ENCODE peak calls at places on chromosomes 5 and 9, in ten cellular contexts. Y is tibial nerve; G is CD4-positive, alpha-beta T cell; K is HepG2; V is heart left ventricle; H is SJSA1; P is uterus; B is tibial artery; E is testis; O is mesendoderm. U is an unnamed sample. For H3K27me3, the result is how much of the 10 kb centered on the place peaks cover.

GRCh38 chr5:155434267-155434666 is 420.7 kb downstream of the KIF4B start:
- DNase-seq in Y (no peak), G (no peak), K (no peak), V (no peak), H (no peak), P (no peak), B (no peak), E (no peak), O (peak), U (no peak)

GRCh38 chr5:126508962-126509279 is 85.7 kb downstream of the GRAMD2B start:
- DNase-seq in Y (no peak), G (no peak), K (no peak), V (no peak), H (peak), P (peak), B (no peak), E (peak), O (no peak), U (no peak)

GRCh38 chr5:129506092-129506491 is 46.0 kb downstream of the ADAMTS19 start:
- DNase-seq in Y (no peak), G (no peak), K (no peak), V (no peak), H (no peak), P (no peak), B (no peak), E (no peak), O (no peak), U (no peak)

GRCh38 chr9:22337261-22337660 is 109.4 kb upstream of the DMRTA1 start:
- DNase-seq in Y (no peak), G (no peak), K (no peak), V (no peak), H (no peak), P (no peak), B (no peak), E (no peak), O (no peak), U (no peak)

GRCh38 chr5:131589510-131590348 is 45.3 kb downstream of the RAPGEF6 start:
- DNase-seq in Y (no peak), G (no peak), K (peak), V (peak), H (no peak), P (no peak), B (no peak), E (no peak), O (peak), U (peak)

GRCh38 chr5:80054682-80055081 is 19.5 kb downstream of the THBS4 start:
- DNase-seq in Y (no peak), G (no peak), K (no peak), V (no peak), H (no peak), P (no peak), B (no peak), E (no peak), O (no peak), U (no peak)

GRCh38 chr9:21688108-21689102 is 114.0 kb upstream of the MTAP start:
- DNase-seq in Y (no peak), G (no peak), K (no peak), V (no peak), H (peak), P (no peak), B (no peak), E (no peak), O (no peak), U (no peak)

GRCh38 chr5:36374275-36374862 is 72.7 kb upstream of the RANBP3L start:
- DNase-seq in Y (no peak), G (no peak), K (no peak), V (no peak), H (no peak), P (no peak), B (peak), E (no peak), O (no peak), U (no peak)

GRCh38 chr5:36657563-36657995 is 51.2 kb downstream of the SLC1A3 start:
- DNase-seq in Y (peak), G (no peak), K (peak), V (peak), H (peak), P (peak), B (peak), E (peak), O (no peak), U (no peak)

GRCh38 chr5:159510282-159510681 is 180.0 kb upstream of the IL12B start:
- DNase-seq in Y (no peak), G (no peak), K (peak), V (peak), H (peak), P (peak), B (peak), E (peak), O (peak), U (no peak)

GRCh38 chr9:92730897-92731296 is 33.7 kb downstream of the BICD2 start:
- DNase-seq in Y (no peak), G (no peak), K (no peak), V (no peak), H (no peak), P (no peak), B (no peak), E (no peak), O (no peak), U (no peak)

GRCh38 chr5:69046375-69046957 is 47.3 kb upstream of the SLC30A5 start:
- DNase-seq in Y (no peak), G (no peak), K (peak), V (no peak), H (no peak), P (no peak), B (no peak), E (no peak), O (peak), U (no peak)

GRCh38 chr9:81462759-81463158 is 226.6 kb downstream of the TLE1 start:
- DNase-seq in Y (no peak), G (no peak), K (no peak), V (no peak), H (no peak), P (no peak), B (no peak), E (no peak), O (no peak), U (no peak)

GRCh38 chr5:65927497-65928340 is 1.3 kb downstream of the ERBIN start:
- DNase-seq in Y (no peak), G (peak), K (peak), V (no peak), H (no peak), P (no peak), B (no peak), E (peak), O (peak), U (no peak)

GRCh38 chr5:172791291-172791690 is 20.3 kb upstream of the DUSP1 start:
- DNase-seq in Y (no peak), G (no peak), K (no peak), V (no peak), H (no peak), P (no peak), B (peak), E (no peak), O (no peak), U (no peak)

GRCh38 chr5:101679816-101680215 is 616.3 kb downstream of the SLCO4C1 start:
- DNase-seq in Y (no peak), G (no peak), K (no peak), V (no peak), H (no peak), P (no peak), B (no peak), E (no peak), O (peak), U (no peak)

GRCh38 chr5:94245608-94246007 is 372.8 kb downstream of the KIAA0825 start:
- DNase-seq in Y (no peak), G (no peak), K (no peak), V (no peak), H (no peak), P (no peak), B (no peak), E (no peak), O (no peak), U (no peak)

GRCh38 chr5:14870347-14871083 is 1.1 kb downstream of the ANKH start:
- DNase-seq in Y (no peak), G (peak), K (no peak), V (peak), H (no peak), P (peak), B (peak), E (no peak), O (no peak), U (peak)

GRCh38 chr9:137827908-137828526 is 49.6 kb upstream of the CACNA1B start:
- DNase-seq in Y (no peak), G (no peak), K (no peak), V (no peak), H (no peak), P (no peak), B (no peak), E (no peak), O (no peak), U (no peak)

GRCh38 chr5:96968074-96968473 is 32.2 kb downstream of the LNPEP start:
- DNase-seq in Y (no peak), G (no peak), K (peak), V (no peak), H (no peak), P (no peak), B (no peak), E (no peak), O (no peak), U (no peak)

GRCh38 chr9:137492464-137493162 is 33.5 kb upstream of the NSMF start:
- DNase-seq in Y (no peak), G (no peak), K (no peak), V (no peak), H (no peak), P (no peak), B (no peak), E (no peak), O (peak), U (peak)

GRCh38 chr9:128124873-128125574 is 2.5 kb downstream of the PTGES2 start:
- DNase-seq in Y (peak), G (peak), K (peak), V (peak), H (no peak), P (no peak), B (no peak), E (peak), O (peak), U (peak)

GRCh38 chr5:61587120-61587519 is 255.1 kb downstream of the ZSWIM6 start:
- DNase-seq in Y (no peak), G (no peak), K (no peak), V (no peak), H (peak), P (no peak), B (no peak), E (no peak), O (no peak), U (no peak)

GRCh38 chr9:128053560-128053959 is 13.6 kb downstream of the NAIF1 start:
- DNase-seq in Y (no peak), G (no peak), K (no peak), V (peak), H (no peak), P (no peak), B (peak), E (peak), O (no peak), U (no peak)

GRCh38 chr5:73448451-73449136 is at the start of gene FOXD1:
- DNase-seq in Y (peak), G (no peak), K (peak), V (peak), H (peak), P (peak), B (peak), E (peak), O (peak), U (peak)

GRCh38 chr5:73452215-73452614 is 3.6 kb upstream of the FOXD1 start:
- DNase-seq in Y (no peak), G (no peak), K (no peak), V (no peak), H (no peak), P (no peak), B (no peak), E (no peak), O (no peak), U (no peak)

GRCh38 chr5:73450041-73450598 is 1.5 kb upstream of the FOXD1 start:
- DNase-seq in Y (no peak), G (no peak), K (no peak), V (no peak), H (no peak), P (no peak), B (no peak), E (no peak), O (no peak), U (no peak)

GRCh38 chr5:73450672-73451217 is 2.2 kb upstream of the FOXD1 start:
- DNase-seq in Y (no peak), G (no peak), K (no peak), V (no peak), H (no peak), P (no peak), B (no peak), E (no peak), O (peak), U (no peak)

GRCh38 chr5:73451218-73452130 is 2.9 kb upstream of the FOXD1 start:
- DNase-seq in Y (peak), G (peak), K (no peak), V (peak), H (peak), P (no peak), B (peak), E (peak), O (peak), U (peak)
- H3K27me3 ChIP-seq in Y (half or more), G (half or more), K (under half), V (half or more), H (under half), P (half or more), B (under half), E (under half), O (under half), U (under half)

DNA sequence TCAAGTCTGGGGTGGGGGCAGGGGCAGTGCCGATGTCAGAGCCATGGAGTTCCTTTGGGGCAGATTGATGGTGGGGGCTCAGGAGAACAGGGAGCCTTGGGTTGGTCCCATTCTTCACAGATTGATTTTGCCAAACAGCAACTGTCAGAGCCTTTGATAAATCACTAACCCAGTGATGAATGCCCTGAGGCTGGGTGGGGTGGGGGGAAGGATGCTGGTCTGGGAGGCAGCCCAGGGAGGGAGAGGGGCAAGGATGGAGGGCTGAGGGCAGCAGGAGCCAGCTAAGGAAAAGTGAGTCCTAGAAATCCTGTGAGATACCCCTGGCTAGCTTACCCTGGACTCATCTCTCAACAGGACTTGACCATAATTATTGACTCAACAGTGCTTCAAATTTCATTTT is 60.1 kb upstream of the ARAP3 start:
- DNase-seq in Y (no peak), G (no peak), K (no peak), V (no peak), H (no peak), P (no peak), B (no peak), E (no peak), O (no peak), U (no peak)
- H3K27me3 ChIP-seq in Y (under half), G (under half), K (under half), V (under half), H (under half), P (under half), B (under half), E (under half), O (under half), U (under half)

DNA sequence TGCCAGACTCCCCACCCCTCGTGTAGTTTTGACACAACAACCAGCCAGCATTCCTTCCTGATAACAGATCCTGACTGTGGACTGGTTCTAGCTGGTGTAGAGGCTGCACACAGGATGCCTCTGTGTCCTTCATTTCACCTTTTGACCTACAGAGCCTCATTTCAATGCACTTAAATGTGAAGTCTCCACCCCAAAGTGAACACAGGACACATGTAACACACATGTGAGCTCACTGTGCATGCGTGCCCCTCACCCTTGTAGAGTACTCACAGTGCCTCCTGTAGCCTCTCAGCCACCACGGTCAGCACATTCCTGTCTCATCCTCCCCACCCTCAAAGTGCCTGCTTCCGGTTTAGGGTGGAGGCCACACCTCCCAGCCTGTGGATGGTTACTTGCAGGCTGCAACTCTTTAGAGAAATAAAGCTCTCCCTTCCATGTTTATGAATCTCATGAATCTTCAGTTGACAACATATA is 11.6 kb upstream of the NKD2 start:
- DNase-seq in Y (peak), G (no peak), K (peak), V (peak), H (peak), P (peak), B (peak), E (peak), O (peak), U (peak)
- H3K27me3 ChIP-seq in Y (under half), G (under half), K (under half), V (under half), H (under half), P (under half), B (under half), E (under half), O (under half), U (under half)

GRCh38 chr5:52360985-52361384 is 426.7 kb upstream of the ITGA1 start:
- DNase-seq in Y (no peak), G (no peak), K (no peak), V (no peak), H (no peak), P (no peak), B (no peak), E (no peak), O (no peak), U (no peak)

GRCh38 chr5:52356311-52356918 is 431.3 kb upstream of the ITGA1 start:
- DNase-seq in Y (no peak), G (no peak), K (no peak), V (no peak), H (no peak), P (no peak), B (no peak), E (no peak), O (no peak), U (no peak)

DNA sequence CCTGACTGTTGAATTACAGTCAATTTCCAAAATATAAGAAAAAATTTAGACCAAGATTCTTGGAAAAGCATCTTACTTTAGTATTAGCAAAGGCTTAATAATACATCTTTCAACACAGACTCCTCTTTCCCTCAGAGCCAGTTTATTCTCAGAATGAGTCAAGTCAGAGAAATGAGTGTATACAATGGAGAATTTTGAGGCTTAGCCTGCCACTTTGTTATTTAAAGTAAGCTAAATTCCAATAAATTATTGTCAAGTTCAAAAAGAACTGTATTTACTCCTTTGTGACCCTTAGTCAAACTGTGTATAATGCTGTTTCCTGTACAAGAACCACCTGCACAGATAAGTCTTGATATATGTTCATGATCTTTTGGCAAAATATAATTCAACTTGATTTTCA is 428.5 kb upstream of the ITGA1 start:
- DNase-seq in Y (no peak), G (no peak), K (no peak), V (no peak), H (no peak), P (no peak), B (no peak), E (no peak), O (no peak), U (no peak)
- H3K27me3 ChIP-seq in Y (under half), G (under half), K (under half), V (under half), H (under half), P (under half), B (under half), E (under half), O (under half), U (under half)

DNA sequence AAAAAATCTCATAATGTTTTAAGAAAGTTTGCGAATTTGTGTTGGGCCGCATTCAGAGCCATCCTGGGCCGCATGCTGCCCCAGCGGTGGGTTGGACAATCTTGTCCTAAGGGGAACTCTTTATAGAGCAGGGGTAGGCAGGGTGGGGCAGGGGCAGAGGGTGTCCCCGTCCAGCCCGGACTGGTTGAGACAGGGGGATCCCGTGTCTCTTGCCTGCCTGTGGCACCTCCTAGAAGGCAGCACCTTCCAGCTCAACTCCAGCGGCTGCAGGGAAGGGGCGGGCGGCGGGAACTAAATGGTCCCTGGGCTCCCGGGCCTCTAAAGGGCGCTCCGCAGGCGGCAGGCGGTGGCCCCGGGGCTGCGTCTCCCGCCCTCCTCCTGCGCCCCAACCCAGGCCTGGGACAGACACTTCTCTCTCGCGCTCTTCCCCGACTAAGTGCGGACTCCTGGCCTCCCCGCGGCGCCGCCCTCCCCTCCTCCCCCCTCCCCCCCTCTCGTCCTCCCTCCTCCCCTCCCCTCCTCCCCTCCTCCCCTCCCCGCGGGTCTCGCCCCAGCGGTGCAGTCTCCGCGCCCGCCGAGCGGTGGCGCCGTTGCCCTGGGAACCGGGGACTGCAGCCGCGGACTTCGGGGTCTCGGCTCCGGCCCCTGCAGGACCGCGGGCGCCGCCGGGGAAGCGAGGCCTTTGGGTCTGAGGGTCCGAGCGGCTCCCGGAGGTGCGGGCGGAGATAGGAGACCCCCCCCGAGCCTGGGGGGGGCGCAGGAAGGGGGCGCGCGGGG is 132.6 kb downstream of the MRPL36 start:
- DNase-seq in Y (no peak), G (peak), K (no peak), V (no peak), H (no peak), P (no peak), B (no peak), E (peak), O (peak), U (peak)
- H3K27me3 ChIP-seq in Y (half or more), G (half or more), K (under half), V (under half), H (under half), P (under half), B (under half), E (under half), O (under half), U (under half)

U was measured in WERI-Rb-1.